ENCODE peak calls at places on chromosomes 4 and X, in four cellular contexts. C is GM12865, P is upper lobe of right lung, Q is fibroblast of mammary gland. Y is an unnamed sample.

GRCh38 chr4:170193496-170193895 is 103.7 kb upstream of the AADAT start:
- DNase-seq in P (no peak), Q (no peak), C (no peak), Y (no peak)

GRCh38 chr4:154807042-154807630 is 26.1 kb downstream of the RBM46 start:
- DNase-seq in Q (peak), P (no peak), C (peak), Y (peak)

GRCh38 chr4:179880756-179881155 is 2362.4 kb upstream of the TENM3 start:
- DNase-seq in P (no peak), C (no peak), Q (no peak), Y (no peak)

GRCh38 chr4:3613980-3614730 is 81.9 kb upstream of the LRPAP1 start:
- DNase-seq in Q (no peak), C (no peak), P (peak), Y (no peak)

GRCh38 chrX:9144643-9145290 is 110.8 kb upstream of the FAM9B start:
- DNase-seq in P (peak), C (no peak), Q (peak), Y (peak)

GRCh38 chr4:25448379-25449109 is 71.5 kb downstream of the ANAPC4 start:
- DNase-seq in P (no peak), C (no peak), Q (no peak), Y (peak)

GRCh38 chr4:37434469-37434868 is 189.9 kb downstream of the NWD2 start:
- DNase-seq in P (no peak), C (no peak), Q (peak), Y (peak)

GRCh38 chr4:26985836-26986235 is 125.2 kb downstream of the STIM2 start:
- DNase-seq in Q (peak), P (no peak), C (peak), Y (peak)

GRCh38 chrX:154779261-154779660 is 16.6 kb downstream of the DKC1 start:
- DNase-seq in Q (peak), P (no peak), C (no peak), Y (peak)

GRCh38 chrX:14660970-14661369 is 131.6 kb downstream of the GLRA2 start:
- DNase-seq in C (no peak), P (no peak), Q (no peak), Y (no peak)

GRCh38 chr4:27068151-27068862 is 207.7 kb downstream of the STIM2 start:
- DNase-seq in P (no peak), Q (no peak), C (no peak), Y (no peak)

GRCh38 chrX:115642895-115643530 is 82.0 kb downstream of the PLS3 start:
- DNase-seq in P (no peak), Q (peak), C (peak), Y (peak)

GRCh38 chr4:89184407-89184806 is 73.1 kb downstream of the TIGD2 start:
- DNase-seq in Q (no peak), P (no peak), C (no peak), Y (no peak)

GRCh38 chr4:101795704-101796103 is 5.2 kb downstream of the BANK1 start:
- DNase-seq in Q (no peak), C (no peak), P (no peak), Y (no peak)

GRCh38 chr4:175805863-175806262 is 6.2 kb downstream of the GPM6A start:
- DNase-seq in P (no peak), Q (no peak), C (no peak), Y (no peak)

GRCh38 chr4:138475116-138475515 is 233.0 kb upstream of the SLC7A11 start:
- DNase-seq in Q (no peak), C (no peak), P (no peak), Y (no peak)

GRCh38 chrX:20461576-20461975 is 194.9 kb upstream of the RPS6KA3 start:
- DNase-seq in C (no peak), P (no peak), Q (peak), Y (no peak)

GRCh38 chr4:89152972-89153371 is 41.6 kb downstream of the TIGD2 start:
- DNase-seq in Q (no peak), C (no peak), P (no peak), Y (peak)

GRCh38 chrX:46698691-46699090 is 60.2 kb downstream of the SLC9A7 start:
- DNase-seq in P (no peak), Q (no peak), C (no peak), Y (no peak)

DNA sequence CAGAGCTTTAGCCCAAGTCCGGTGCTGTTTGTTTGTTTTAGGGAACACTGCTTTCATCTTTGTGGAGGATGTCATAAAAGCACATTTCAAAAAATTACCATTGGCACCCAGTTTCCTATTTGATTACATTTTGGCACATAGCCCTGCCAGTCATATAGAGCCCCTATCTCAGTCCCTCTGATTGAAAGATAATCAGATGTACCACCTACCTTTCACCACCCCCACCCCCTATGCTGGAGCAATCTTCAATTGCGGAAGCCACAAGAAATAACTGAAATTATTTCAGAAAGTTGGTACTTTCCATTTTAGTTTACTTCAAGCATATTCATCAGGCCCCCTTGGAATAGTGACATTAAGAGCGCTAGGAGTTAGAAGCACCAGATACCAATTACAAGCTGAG is 136.7 kb upstream of the RPL34 start:
- DNase-seq in P (no peak), C (no peak), Q (no peak), Y (no peak)
- TF ChIP-seq CTCF in P (no peak), C (no peak), Q (no peak), Y (no peak)

GRCh38 chrX:108900333-108900732 is 164.0 kb upstream of the IRS4 start:
- DNase-seq in C (no peak), P (no peak), Q (no peak), Y (no peak)
- TF ChIP-seq CTCF in C (no peak), P (no peak), Q (no peak), Y (no peak)

GRCh38 chr4:65007841-65008439 is 598.7 kb upstream of the TECRL start:
- DNase-seq in P (no peak), Q (peak), C (peak), Y (peak)
- TF ChIP-seq CTCF in P (peak), Q (peak), C (peak), Y (peak)

GRCh38 chr4:159045321-159045720 is 57.6 kb upstream of the RAPGEF2 start:
- DNase-seq in P (no peak), C (no peak), Q (no peak), Y (no peak)

GRCh38 chr4:159047478-159048165 is 55.3 kb upstream of the RAPGEF2 start:
- DNase-seq in Q (peak), C (no peak), P (no peak), Y (peak)

GRCh38 chr4:159046683-159047082 is 56.2 kb upstream of the RAPGEF2 start:
- DNase-seq in Q (no peak), P (no peak), C (no peak), Y (no peak)

GRCh38 chr4:159049780-159050375 is 53.0 kb upstream of the RAPGEF2 start:
- DNase-seq in P (no peak), Q (no peak), C (no peak), Y (no peak)

DNA sequence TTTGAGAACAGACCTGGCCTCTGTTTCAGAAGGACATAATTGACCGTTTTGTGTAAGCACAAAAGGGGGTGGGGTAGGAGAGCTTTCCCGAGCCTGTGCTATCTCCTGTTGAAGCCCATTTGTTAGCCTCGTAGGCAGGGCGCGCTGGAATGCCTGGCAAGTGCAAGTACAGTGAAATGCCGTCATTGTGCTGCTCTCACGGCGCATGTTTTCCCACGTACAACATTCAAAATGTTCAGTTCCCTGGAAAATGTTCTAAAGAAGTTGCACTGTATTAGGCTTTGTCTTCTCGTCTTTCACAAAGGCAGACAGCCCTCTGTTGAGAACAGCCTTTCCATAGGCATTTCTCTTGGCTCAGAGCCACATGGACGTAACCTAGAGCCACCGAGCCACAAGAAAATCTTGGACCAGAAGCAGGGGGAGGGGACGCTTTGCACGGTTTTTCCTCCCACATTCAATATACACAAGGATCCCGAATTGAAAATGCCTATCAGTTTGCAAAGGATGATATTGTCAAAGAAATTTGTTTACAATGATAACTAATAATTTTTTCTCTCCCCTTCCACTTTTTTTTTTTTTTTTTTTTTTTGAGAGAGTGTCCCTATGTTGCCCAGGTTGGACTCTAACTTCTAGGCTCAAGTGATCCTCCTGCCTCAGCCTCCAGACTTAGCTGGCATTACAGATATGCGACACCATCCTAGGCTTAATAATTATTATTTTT is 54.6 kb upstream of the RAPGEF2 start:
- DNase-seq in Q (peak), C (no peak), P (peak), Y (peak)
- TF ChIP-seq CTCF in Q (no peak), C (no peak), P (no peak), Y (peak)

GRCh38 chr4:169068423-169068822 is 58.4 kb upstream of the CBR4 start:
- DNase-seq in Q (no peak), C (no peak), P (no peak), Y (no peak)
- TF ChIP-seq CTCF in Q (no peak), C (no peak), P (no peak), Y (no peak)